ENCODE peak calls at places on chromosomes 4 and X, in nine cellular contexts. One of them, this sample, is unnamed.

GRCh38 chr4:189769131-189769530 is 171.5 kb upstream of the FRG1 start:
- DNase-seq in neural progenitor cell: peak; percentile 39
- DNase-seq in B cell: no peak
- DNase-seq in mesothelial cell of epicardium: no peak
- DNase-seq in retinal pigment epithelial cell: no peak
- DNase-seq in AG09319: no peak
- DNase-seq in H1: no peak
- DNase-seq in endothelial cell: no peak
- DNase-seq in neural crest cell: no peak
- DNase-seq in this sample: no peak

GRCh38 chrX:137418086-137418485 is 147.8 kb upstream of the ZIC3 start:
- DNase-seq in neural progenitor cell: no peak
- DNase-seq in B cell: no peak
- DNase-seq in mesothelial cell of epicardium: no peak
- DNase-seq in retinal pigment epithelial cell: no peak
- DNase-seq in AG09319: no peak
- DNase-seq in H1: no peak
- DNase-seq in endothelial cell: no peak
- DNase-seq in neural crest cell: no peak
- DNase-seq in this sample: no peak

GRCh38 chr4:60737858-60738257 is 462.3 kb upstream of the ADGRL3 start:
- DNase-seq in neural progenitor cell: no peak
- DNase-seq in B cell: no peak
- DNase-seq in mesothelial cell of epicardium: no peak
- DNase-seq in retinal pigment epithelial cell: no peak
- DNase-seq in AG09319: no peak
- DNase-seq in H1: no peak
- DNase-seq in endothelial cell: no peak
- DNase-seq in neural crest cell: no peak
- DNase-seq in this sample: no peak

GRCh38 chrX:135324463-135324862 is 15.2 kb downstream of the ETDC start:
- DNase-seq in neural progenitor cell: no peak
- DNase-seq in B cell: no peak
- DNase-seq in mesothelial cell of epicardium: no peak
- DNase-seq in retinal pigment epithelial cell: no peak
- DNase-seq in AG09319: no peak
- DNase-seq in H1: no peak
- DNase-seq in endothelial cell: no peak
- DNase-seq in neural crest cell: no peak
- DNase-seq in this sample: no peak

GRCh38 chrX:1491851-1492349 is 39.2 kb upstream of the ASMTL start:
- DNase-seq in neural progenitor cell: peak; percentile 74
- DNase-seq in B cell: peak; percentile 60
- DNase-seq in mesothelial cell of epicardium: no peak
- DNase-seq in retinal pigment epithelial cell: no peak
- DNase-seq in AG09319: no peak
- DNase-seq in H1: peak; percentile 86
- DNase-seq in endothelial cell: no peak
- DNase-seq in neural crest cell: peak; percentile 34
- DNase-seq in this sample: peak; percentile 89

GRCh38 chr4:4323705-4324534 is 33.9 kb downstream of the ZBTB49 start:
- DNase-seq in neural progenitor cell: no peak
- DNase-seq in B cell: no peak
- DNase-seq in mesothelial cell of epicardium: no peak
- DNase-seq in retinal pigment epithelial cell: no peak
- DNase-seq in AG09319: no peak
- DNase-seq in H1: no peak
- DNase-seq in endothelial cell: peak; percentile 38
- DNase-seq in neural crest cell: no peak
- DNase-seq in this sample: no peak

GRCh38 chr4:131366724-131367123 is 1782.4 kb upstream of the PCDH10 start:
- DNase-seq in neural progenitor cell: no peak
- DNase-seq in B cell: no peak
- DNase-seq in mesothelial cell of epicardium: no peak
- DNase-seq in retinal pigment epithelial cell: no peak
- DNase-seq in AG09319: no peak
- DNase-seq in H1: no peak
- DNase-seq in endothelial cell: no peak
- DNase-seq in neural crest cell: no peak
- DNase-seq in this sample: no peak

GRCh38 chrX:132576945-132577344 is 88.1 kb upstream of the MBNL3 start:
- DNase-seq in neural progenitor cell: no peak
- DNase-seq in B cell: no peak
- DNase-seq in mesothelial cell of epicardium: no peak
- DNase-seq in retinal pigment epithelial cell: no peak
- DNase-seq in AG09319: no peak
- DNase-seq in H1: no peak
- DNase-seq in endothelial cell: no peak
- DNase-seq in neural crest cell: no peak
- DNase-seq in this sample: no peak

GRCh38 chr4:45554423-45554822 is 569.4 kb downstream of the GABRG1 start:
- DNase-seq in neural progenitor cell: no peak
- DNase-seq in B cell: no peak
- DNase-seq in mesothelial cell of epicardium: no peak
- DNase-seq in retinal pigment epithelial cell: no peak
- DNase-seq in AG09319: no peak
- DNase-seq in H1: no peak
- DNase-seq in endothelial cell: no peak
- DNase-seq in neural crest cell: no peak
- DNase-seq in this sample: no peak

GRCh38 chr4:123452585-123452984 is 56.0 kb downstream of the SPRY1 start:
- DNase-seq in neural progenitor cell: no peak
- DNase-seq in B cell: peak; percentile 32
- DNase-seq in mesothelial cell of epicardium: no peak
- DNase-seq in retinal pigment epithelial cell: peak; percentile 42
- DNase-seq in AG09319: peak; percentile 39
- DNase-seq in H1: no peak
- DNase-seq in endothelial cell: no peak
- DNase-seq in neural crest cell: no peak
- DNase-seq in this sample: no peak

GRCh38 chr4:121392426-121393086 is 11.7 kb upstream of the QRFPR start:
- DNase-seq in neural progenitor cell: no peak
- DNase-seq in B cell: no peak
- DNase-seq in mesothelial cell of epicardium: no peak
- DNase-seq in retinal pigment epithelial cell: no peak
- DNase-seq in AG09319: no peak
- DNase-seq in H1: no peak
- DNase-seq in endothelial cell: no peak
- DNase-seq in neural crest cell: no peak
- DNase-seq in this sample: no peak

GRCh38 chr4:97987019-97987648 is 156.1 kb downstream of the STPG2 start:
- DNase-seq in neural progenitor cell: peak; percentile 8
- DNase-seq in B cell: no peak
- DNase-seq in mesothelial cell of epicardium: no peak
- DNase-seq in retinal pigment epithelial cell: peak; percentile 17
- DNase-seq in AG09319: no peak
- DNase-seq in H1: no peak
- DNase-seq in endothelial cell: no peak
- DNase-seq in neural crest cell: no peak
- DNase-seq in this sample: peak; percentile 13
- TF ChIP-seq CTCF in neural progenitor cell: peak; percentile 67
- TF ChIP-seq CTCF in B cell: no peak
- TF ChIP-seq CTCF in mesothelial cell of epicardium: peak; percentile 55
- TF ChIP-seq CTCF in retinal pigment epithelial cell: peak; percentile 67
- TF ChIP-seq CTCF in AG09319: no peak
- TF ChIP-seq CTCF in H1: peak; percentile 48
- TF ChIP-seq CTCF in endothelial cell: no peak
- TF ChIP-seq CTCF in neural crest cell: peak; percentile 78
- TF ChIP-seq CTCF in this sample: peak; percentile 29

DNA sequence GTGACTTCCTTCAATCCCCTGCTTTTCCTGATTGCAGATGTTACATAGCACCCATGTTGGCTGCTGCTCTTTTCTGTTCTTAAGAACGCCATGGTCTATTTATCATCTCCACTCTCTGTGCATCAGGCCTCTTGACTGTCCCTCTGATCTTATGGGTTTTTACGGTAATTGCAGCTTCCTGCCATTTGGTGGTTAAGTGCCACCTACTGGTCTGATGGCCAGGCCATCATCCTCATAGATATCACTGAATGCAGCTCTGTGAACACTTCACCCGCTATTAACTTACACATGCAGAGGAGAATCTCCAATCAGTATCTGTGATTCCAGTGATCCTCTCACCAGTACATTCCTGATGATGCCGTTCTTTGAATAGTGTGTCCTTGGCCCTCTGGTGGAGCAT is 382.4 kb downstream of the TRAM1L1 start:
- DNase-seq in neural progenitor cell: no peak
- DNase-seq in B cell: no peak
- DNase-seq in mesothelial cell of epicardium: no peak
- DNase-seq in retinal pigment epithelial cell: no peak
- DNase-seq in AG09319: no peak
- DNase-seq in H1: no peak
- DNase-seq in endothelial cell: no peak
- DNase-seq in neural crest cell: no peak
- DNase-seq in this sample: no peak
- TF ChIP-seq CTCF in neural progenitor cell: peak; percentile 34
- TF ChIP-seq CTCF in B cell: no peak
- TF ChIP-seq CTCF in mesothelial cell of epicardium: no peak
- TF ChIP-seq CTCF in retinal pigment epithelial cell: peak; percentile 32
- TF ChIP-seq CTCF in AG09319: no peak
- TF ChIP-seq CTCF in H1: peak; percentile 55
- TF ChIP-seq CTCF in endothelial cell: no peak
- TF ChIP-seq CTCF in neural crest cell: no peak
- TF ChIP-seq CTCF in this sample: no peak

GRCh38 chrX:28178206-28178605 is 197.0 kb upstream of the DCAF8L1 start:
- DNase-seq in neural progenitor cell: no peak
- DNase-seq in B cell: no peak
- DNase-seq in mesothelial cell of epicardium: no peak
- DNase-seq in retinal pigment epithelial cell: no peak
- DNase-seq in AG09319: no peak
- DNase-seq in H1: no peak
- DNase-seq in endothelial cell: no peak
- DNase-seq in neural crest cell: no peak
- DNase-seq in this sample: no peak

DNA sequence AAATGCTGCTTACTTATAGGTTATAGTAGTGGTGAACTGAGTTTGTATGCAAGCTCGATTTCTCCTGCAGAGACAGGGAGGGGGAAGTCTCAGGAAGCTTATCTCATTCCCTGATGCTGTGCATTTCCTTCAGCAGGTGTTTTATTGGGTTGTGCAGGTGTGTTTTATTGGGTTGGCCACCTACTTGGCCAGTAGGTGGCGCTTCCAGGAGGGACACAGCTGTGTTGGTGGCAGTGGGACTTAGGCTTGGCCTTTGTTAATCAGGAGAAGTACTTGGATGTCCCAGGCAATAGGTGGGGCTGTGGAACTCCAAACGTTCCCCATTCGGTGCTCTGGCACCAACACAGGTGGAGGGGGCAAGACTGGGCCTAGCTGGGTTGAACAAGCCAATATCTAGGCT is 196.0 kb upstream of the DCAF8L1 start:
- DNase-seq in neural progenitor cell: peak; percentile 59
- DNase-seq in B cell: no peak
- DNase-seq in mesothelial cell of epicardium: no peak
- DNase-seq in retinal pigment epithelial cell: no peak
- DNase-seq in AG09319: no peak
- DNase-seq in H1: peak; percentile 53
- DNase-seq in endothelial cell: peak; percentile 33
- DNase-seq in neural crest cell: no peak
- DNase-seq in this sample: peak; percentile 5
- TF ChIP-seq CTCF in neural progenitor cell: peak; percentile 63
- TF ChIP-seq CTCF in B cell: no peak
- TF ChIP-seq CTCF in mesothelial cell of epicardium: peak; percentile 36
- TF ChIP-seq CTCF in retinal pigment epithelial cell: peak; percentile 31
- TF ChIP-seq CTCF in AG09319: no peak
- TF ChIP-seq CTCF in H1: peak; percentile 71
- TF ChIP-seq CTCF in endothelial cell: peak; percentile 60
- TF ChIP-seq CTCF in neural crest cell: peak; percentile 57
- TF ChIP-seq CTCF in this sample: no peak

DNA sequence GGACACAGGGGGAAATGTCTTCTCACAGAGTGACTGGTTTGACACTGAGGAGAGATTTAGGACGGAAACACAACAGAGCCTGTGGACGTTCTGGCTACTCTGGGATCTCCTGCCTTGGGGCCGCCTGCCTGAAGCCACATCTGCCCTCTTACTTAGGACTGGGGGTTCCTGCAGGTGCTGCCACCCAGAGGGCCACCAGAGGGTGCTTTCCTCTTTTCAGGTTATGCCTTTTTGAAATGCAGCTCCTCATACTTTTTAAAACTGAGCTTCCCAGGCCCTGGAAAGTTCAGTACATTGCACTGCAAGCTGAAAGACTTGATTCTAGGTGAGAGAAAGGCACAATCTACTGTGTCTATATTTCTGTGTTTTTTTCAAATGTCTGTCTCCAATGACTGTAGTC is 92.2 kb upstream of the PGRMC2 start:
- DNase-seq in neural progenitor cell: peak; percentile 19
- DNase-seq in B cell: no peak
- DNase-seq in mesothelial cell of epicardium: no peak
- DNase-seq in retinal pigment epithelial cell: no peak
- DNase-seq in AG09319: no peak
- DNase-seq in H1: peak; percentile 64
- DNase-seq in endothelial cell: no peak
- DNase-seq in neural crest cell: no peak
- DNase-seq in this sample: peak; percentile 41
- TF ChIP-seq CTCF in neural progenitor cell: peak; percentile 46
- TF ChIP-seq CTCF in B cell: no peak
- TF ChIP-seq CTCF in mesothelial cell of epicardium: no peak
- TF ChIP-seq CTCF in retinal pigment epithelial cell: peak; percentile 82
- TF ChIP-seq CTCF in AG09319: peak; percentile 63
- TF ChIP-seq CTCF in H1: peak; percentile 62
- TF ChIP-seq CTCF in endothelial cell: no peak
- TF ChIP-seq CTCF in neural crest cell: peak; percentile 49
- TF ChIP-seq CTCF in this sample: peak; percentile 47

GRCh38 chrX:149512225-149512885 is 7.2 kb upstream of the IDS start:
- DNase-seq in neural progenitor cell: peak; percentile 62
- DNase-seq in B cell: peak; percentile 64
- DNase-seq in mesothelial cell of epicardium: no peak
- DNase-seq in retinal pigment epithelial cell: no peak
- DNase-seq in AG09319: no peak
- DNase-seq in H1: peak; percentile 60
- DNase-seq in endothelial cell: peak; percentile 56
- DNase-seq in neural crest cell: peak; percentile 43
- DNase-seq in this sample: peak; percentile 46

GRCh38 chrX:149511081-149511480 is 6.0 kb upstream of the IDS start:
- DNase-seq in neural progenitor cell: no peak
- DNase-seq in B cell: no peak
- DNase-seq in mesothelial cell of epicardium: no peak
- DNase-seq in retinal pigment epithelial cell: no peak
- DNase-seq in AG09319: no peak
- DNase-seq in H1: no peak
- DNase-seq in endothelial cell: no peak
- DNase-seq in neural crest cell: no peak
- DNase-seq in this sample: no peak

GRCh38 chrX:149513713-149514427 is 8.8 kb upstream of the IDS start:
- DNase-seq in neural progenitor cell: no peak
- DNase-seq in B cell: no peak
- DNase-seq in mesothelial cell of epicardium: no peak
- DNase-seq in retinal pigment epithelial cell: no peak
- DNase-seq in AG09319: no peak
- DNase-seq in H1: no peak
- DNase-seq in endothelial cell: no peak
- DNase-seq in neural crest cell: no peak
- DNase-seq in this sample: no peak

GRCh38 chrX:149508467-149508866 is 3.4 kb upstream of the IDS start:
- DNase-seq in neural progenitor cell: no peak
- DNase-seq in B cell: no peak
- DNase-seq in mesothelial cell of epicardium: no peak
- DNase-seq in retinal pigment epithelial cell: no peak
- DNase-seq in AG09319: no peak
- DNase-seq in H1: no peak
- DNase-seq in endothelial cell: no peak
- DNase-seq in neural crest cell: no peak
- DNase-seq in this sample: no peak

GRCh38 chrX:149510386-149510785 is 5.3 kb upstream of the IDS start:
- DNase-seq in neural progenitor cell: peak; percentile 13
- DNase-seq in B cell: no peak
- DNase-seq in mesothelial cell of epicardium: no peak
- DNase-seq in retinal pigment epithelial cell: no peak
- DNase-seq in AG09319: no peak
- DNase-seq in H1: no peak
- DNase-seq in endothelial cell: no peak
- DNase-seq in neural crest cell: no peak
- DNase-seq in this sample: no peak
- TF ChIP-seq CTCF in neural progenitor cell: peak; percentile 36
- TF ChIP-seq CTCF in B cell: no peak
- TF ChIP-seq CTCF in mesothelial cell of epicardium: no peak
- TF ChIP-seq CTCF in retinal pigment epithelial cell: peak; percentile 24
- TF ChIP-seq CTCF in AG09319: peak; percentile 11
- TF ChIP-seq CTCF in H1: no peak
- TF ChIP-seq CTCF in endothelial cell: no peak
- TF ChIP-seq CTCF in neural crest cell: peak; percentile 52
- TF ChIP-seq CTCF in this sample: no peak